ENCODE peak calls at places on chromosomes 7 and 10, in five cellular contexts. F is naive thymus-derived CD4-positive, alpha-beta T cell; U is body of pancreas; S is thoracic aorta; X is spleen. G is an unnamed sample. For H3K4me1, the result is how much of the 10 kb centered on the place peaks cover.

GRCh38 chr10:6175329-6176055 is 27.2 kb upstream of the PFKFB3 start:
- DNase-seq in F (no peak), U (no peak), S (no peak), X (no peak), G (no peak)

GRCh38 chr7:155216475-155217272 is 81.0 kb upstream of the INSIG1 start:
- DNase-seq in F (no peak), U (no peak), S (no peak), X (peak), G (no peak)

GRCh38 chr7:121904120-121904519 is 31.2 kb downstream of the PTPRZ1 start:
- DNase-seq in F (no peak), U (no peak), S (no peak), X (no peak), G (no peak)

GRCh38 chr7:2440608-2441245 is 35.5 kb downstream of the GRIFIN start:
- DNase-seq in F (no peak), U (peak), S (no peak), X (no peak), G (no peak)

GRCh38 chr7:108096996-108097395 is 33.2 kb downstream of the LAMB4 start:
- DNase-seq in F (no peak), U (no peak), S (no peak), X (no peak), G (no peak)

GRCh38 chr7:44965937-44966730 is 12.7 kb downstream of the MYO1G start:
- DNase-seq in F (no peak), U (no peak), S (no peak), X (peak), G (no peak)

GRCh38 chr7:336810-337566 is 47.0 kb downstream of the FOXL3 start:
- DNase-seq in F (no peak), U (no peak), S (no peak), X (peak), G (peak)

GRCh38 chr10:51643734-51644133 is 55.7 kb downstream of the CSTF2T start:
- DNase-seq in F (no peak), U (no peak), S (no peak), X (no peak), G (no peak)

GRCh38 chr10:91034494-91035157 is 113.7 kb upstream of the ANKRD1 start:
- DNase-seq in F (no peak), U (peak), S (peak), X (no peak), G (peak)

GRCh38 chr7:31327071-31327470 is 13.5 kb downstream of the NEUROD6 start:
- DNase-seq in F (no peak), U (no peak), S (no peak), X (no peak), G (no peak)

GRCh38 chr7:31175672-31176071 is 123.6 kb downstream of the ADCYAP1R1 start:
- DNase-seq in F (no peak), U (no peak), S (no peak), X (no peak), G (no peak)

GRCh38 chr10:1712314-1712713 is 25.0 kb downstream of the ADARB2 start:
- DNase-seq in F (no peak), U (no peak), S (no peak), X (no peak), G (no peak)

GRCh38 chr7:26500749-26501352 is 209.2 kb downstream of the SNX10 start:
- DNase-seq in F (no peak), U (no peak), S (no peak), X (no peak), G (no peak)

GRCh38 chr10:58385784-58386112 is 538 bp downstream of the TFAM start:
- DNase-seq in F (no peak), U (peak), S (no peak), X (no peak), G (no peak)

GRCh38 chr7:1514993-1515392 is 10.8 kb upstream of the INTS1 start:
- DNase-seq in F (no peak), U (no peak), S (no peak), X (no peak), G (no peak)

GRCh38 chr7:5143935-5144903 is 45.8 kb upstream of the WIPI2 start:
- DNase-seq in F (peak), U (no peak), S (no peak), X (peak), G (no peak)

GRCh38 chr10:32055478-32056135 is 618 bp downstream of the KIF5B start:
- DNase-seq in F (peak), U (peak), S (peak), X (peak), G (peak)

GRCh38 chr10:86047588-86047987 is 319.0 kb downstream of the GRID1 start:
- DNase-seq in F (no peak), U (no peak), S (no peak), X (no peak), G (no peak)

GRCh38 chr10:92760609-92761008 is 70.9 kb downstream of the HHEX start:
- DNase-seq in F (no peak), U (no peak), S (no peak), X (no peak), G (no peak)

GRCh38 chr7:134613623-134614347 is 32.9 kb upstream of the BPGM start:
- DNase-seq in F (no peak), U (no peak), S (no peak), X (no peak), G (no peak)

GRCh38 chr10:132549416-132549815 is 11.8 kb downstream of the INPP5A start:
- DNase-seq in F (no peak), U (no peak), S (no peak), X (peak), G (no peak)

GRCh38 chr10:132554053-132554990 is 16.7 kb downstream of the INPP5A start:
- DNase-seq in F (no peak), U (no peak), S (no peak), X (peak), G (no peak)

GRCh38 chr10:132550366-132551092 is 12.9 kb downstream of the INPP5A start:
- DNase-seq in F (no peak), U (no peak), S (no peak), X (peak), G (no peak)

GRCh38 chr10:132551093-132551807 is 13.7 kb downstream of the INPP5A start:
- DNase-seq in F (no peak), U (no peak), S (no peak), X (peak), G (no peak)

DNA sequence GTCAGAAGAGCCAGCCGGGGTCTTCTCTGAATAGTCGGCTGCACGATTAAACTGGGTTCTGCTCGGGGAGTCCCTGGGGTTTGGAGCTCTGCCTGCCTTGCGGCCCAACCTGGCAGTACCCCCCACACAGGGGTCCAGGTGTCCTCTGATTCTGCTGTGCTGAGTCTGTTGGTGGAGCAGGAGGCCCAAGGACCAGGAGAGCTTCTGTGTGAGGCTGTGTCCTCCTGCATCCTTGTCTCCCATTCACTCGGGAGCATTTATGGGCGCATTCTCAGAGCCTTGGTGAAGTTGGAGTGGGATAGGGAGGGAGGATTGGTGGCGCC is 14.2 kb downstream of the INPP5A start:
- DNase-seq in F (no peak), U (no peak), S (no peak), X (no peak), G (no peak)
- H3K4me3 ChIP-seq in F (peak), U (no peak), S (no peak), X (no peak), G (no peak)

GRCh38 chr10:22324413-22324812 is 3.5 kb downstream of the BMI1 start:
- DNase-seq in F (no peak), U (no peak), S (no peak), X (no peak), G (no peak)

GRCh38 chr10:22321156-22321711 is 335 bp downstream of the BMI1 start:
- DNase-seq in F (peak), U (peak), S (no peak), X (peak), G (peak)

GRCh38 chr10:22321831-22322662 is 1.1 kb downstream of the BMI1 start:
- DNase-seq in F (no peak), U (peak), S (no peak), X (peak), G (no peak)

GRCh38 chr10:22323538-22324305 is 2.8 kb downstream of the BMI1 start:
- DNase-seq in F (no peak), U (no peak), S (no peak), X (no peak), G (no peak)

DNA sequence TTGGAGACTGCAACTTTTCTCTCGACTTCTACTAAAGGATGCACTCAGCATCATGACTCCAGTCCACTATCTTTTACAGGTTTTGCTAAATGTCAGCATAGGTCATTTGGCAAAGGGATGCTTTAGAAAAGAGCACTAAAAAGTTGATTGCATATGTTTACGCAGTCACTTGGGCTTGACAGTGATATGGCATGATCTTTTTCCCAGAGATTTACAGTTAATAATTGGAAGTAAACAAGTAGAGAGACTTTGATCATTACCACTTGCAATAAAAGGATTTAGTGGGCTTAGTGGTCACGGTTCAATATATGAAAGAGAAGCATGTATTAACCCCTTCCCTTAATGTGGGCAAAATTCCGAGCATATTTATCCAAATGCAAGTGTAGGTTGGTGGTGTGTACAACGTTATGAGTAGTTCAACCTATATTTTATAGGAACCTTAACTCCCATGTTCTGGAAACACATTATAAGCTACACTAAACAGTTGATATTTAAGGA is 1.8 kb downstream of the BMI1 start:
- DNase-seq in F (no peak), U (no peak), S (no peak), X (no peak), G (no peak)
- H3K4me1 ChIP-seq in F (under half), U (half or more), S (under half), X (half or more), G (under half)

GRCh38 chr10:95635319-95635733 is 21.2 kb downstream of the ALDH18A1 start:
- DNase-seq in F (no peak), U (no peak), S (no peak), X (no peak), G (no peak)
- H3K27ac ChIP-seq in F (no peak), U (no peak), S (no peak), X (no peak), G (no peak)

DNA sequence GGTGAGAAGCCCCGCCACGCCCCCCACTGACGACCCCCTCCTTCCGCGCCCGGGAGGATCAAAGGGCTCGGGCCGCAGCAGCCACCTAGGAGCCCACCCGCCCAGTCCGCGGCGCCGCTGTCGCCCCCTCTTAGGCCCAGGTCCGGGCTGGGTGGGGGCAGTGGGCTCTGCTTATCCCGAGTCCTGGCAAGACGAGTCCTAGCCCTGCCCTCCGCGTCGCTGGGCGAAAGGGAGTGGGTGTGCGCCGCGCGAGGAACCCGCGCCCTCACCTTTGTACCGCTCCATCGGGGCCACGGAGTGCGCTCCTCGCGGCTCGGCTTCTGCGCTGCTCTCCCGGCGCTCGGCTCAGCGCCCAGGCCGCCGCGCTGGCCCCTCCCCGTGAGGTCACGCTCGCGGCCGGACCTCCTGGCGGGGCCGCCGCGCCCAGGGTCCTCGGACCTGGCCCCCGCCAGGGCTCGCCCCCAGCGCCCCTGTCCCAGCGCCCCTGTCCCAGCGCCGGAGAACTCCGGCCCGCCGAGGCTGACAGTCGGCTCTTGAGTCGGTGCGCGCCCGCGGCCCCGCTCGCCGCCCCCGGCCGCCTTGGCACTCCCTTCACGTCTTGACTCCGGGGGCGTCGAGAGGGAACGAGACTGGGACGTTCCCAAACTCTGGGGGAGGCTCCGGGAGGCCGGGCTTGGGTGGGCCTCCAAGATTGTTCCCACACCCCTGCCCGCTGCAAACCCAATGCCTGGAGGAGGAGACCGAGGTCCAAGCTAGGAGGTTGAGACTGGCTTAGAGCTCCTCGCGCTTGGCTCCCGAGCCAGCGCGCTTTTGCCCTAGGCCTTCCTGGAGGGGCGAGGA is at the start of gene AFAP1L2:
- DNase-seq in F (no peak), U (peak), S (no peak), X (no peak), G (no peak)
- H3K4me3 ChIP-seq in F (no peak), U (peak), S (peak), X (peak), G (peak)

GRCh38 chr10:71259282-71259681 is 46.9 kb downstream of the UNC5B start:
- DNase-seq in F (no peak), U (no peak), S (no peak), X (no peak), G (no peak)
- H3K4me1 ChIP-seq in F (under half), U (under half), S (under half), X (under half), G (half or more)

GRCh38 chr10:96250349-96250748 is 21.0 kb downstream of the BLNK start:
- DNase-seq in F (no peak), U (no peak), S (no peak), X (no peak), G (no peak)
- H3K27ac ChIP-seq in F (no peak), U (no peak), S (no peak), X (peak), G (no peak)

G was measured in heart left ventricle.